ENCODE peak calls at places on chromosome 2, in nine cellular contexts. O is effector memory CD4-positive, alpha-beta T cell; J is LoVo; C is CD8-positive, alpha-beta T cell; D is HEK293T; H is NCI-H510A treated with DMSO at 0.1 percent for 48 hours; Z is RKO; P is endodermal cell; M is HuH-7.5. G is an unnamed sample.

GRCh38 chr2:121197369-121198091 is 87.5 kb downstream of the TFCP2L1 start:
- DNase-seq in J (peak), D (no peak), Z (no peak), M (no peak), O (no peak), H (no peak), P (no peak), C (no peak), G (peak)

GRCh38 chr2:120912101-120912985 is 176.7 kb downstream of the GLI2 start:
- DNase-seq in Z (no peak), C (no peak), M (no peak), H (no peak), P (no peak), D (no peak), O (no peak), J (peak), G (peak)

GRCh38 chr2:157439792-157440186 is 4.1 kb downstream of the CYTIP start:
- DNase-seq in Z (no peak), C (no peak), M (no peak), O (no peak), D (no peak), H (no peak), P (no peak), J (no peak), G (no peak)

GRCh38 chr2:151552287-151552686 is 142.6 kb downstream of the RIF1 start:
- DNase-seq in M (no peak), P (no peak), C (no peak), Z (no peak), J (no peak), O (no peak), D (no peak), H (no peak), G (no peak)

GRCh38 chr2:200871151-200871550 is 6.7 kb upstream of the CLK1 start:
- DNase-seq in Z (no peak), J (no peak), D (no peak), P (no peak), O (no peak), H (no peak), M (no peak), C (no peak), G (no peak)

GRCh38 chr2:9771481-9772017 is 71.7 kb upstream of the TAF1B start:
- DNase-seq in O (no peak), H (no peak), P (peak), J (no peak), Z (peak), D (no peak), M (no peak), C (no peak), G (peak)

GRCh38 chr2:218077464-218078216 is 8.6 kb downstream of the RUFY4 start:
- DNase-seq in D (no peak), H (no peak), M (no peak), C (no peak), Z (no peak), O (no peak), P (no peak), J (no peak), G (no peak)

GRCh38 chr2:163774862-163775261 is 39.1 kb upstream of the FIGN start:
- DNase-seq in D (no peak), O (no peak), M (no peak), Z (peak), H (no peak), J (no peak), P (no peak), C (no peak), G (no peak)

GRCh38 chr2:209696836-209697711 is 74.6 kb upstream of the UNC80 start:
- DNase-seq in D (no peak), O (no peak), J (no peak), P (no peak), H (no peak), C (no peak), Z (no peak), M (no peak), G (no peak)

GRCh38 chr2:217277646-217278048 is 417.8 kb upstream of the TNP1 start:
- DNase-seq in J (peak), O (no peak), P (no peak), M (no peak), C (no peak), D (no peak), Z (peak), H (no peak), G (no peak)

GRCh38 chr2:190781604-190782198 is 98.9 kb upstream of the GLS start:
- DNase-seq in M (peak), P (peak), C (peak), D (peak), O (peak), J (peak), H (peak), Z (peak), G (no peak)

GRCh38 chr2:70948350-70949003 is 12.8 kb downstream of the ATP6V1B1 start:
- DNase-seq in D (peak), J (peak), Z (peak), M (peak), H (peak), C (peak), P (peak), O (peak), G (peak)

GRCh38 chr2:151716721-151717120 is 17.6 kb downstream of the NEB start:
- DNase-seq in P (no peak), H (no peak), C (no peak), M (no peak), O (no peak), J (no peak), Z (no peak), D (no peak), G (no peak)

GRCh38 chr2:111679202-111679601 is 204.8 kb downstream of the ANAPC1 start:
- DNase-seq in P (no peak), Z (no peak), D (no peak), C (no peak), H (no peak), M (no peak), O (no peak), J (no peak), G (no peak)

G was measured in posterior vena cava.